ENCODE peak calls at places on chromosome 13, in ten cellular contexts. R is K562, I is endothelial cell of umbilical vein, J is suprapubic skin, F is transverse colon, E is esophagus muscularis mucosa, W is breast epithelium, B is sigmoid colon, H is GM23338, D is H1. C is an unnamed sample. For H3K27me3 and H3K4me1, the result is how much of the 10 kb centered on the place peaks cover.

GRCh38 chr13:20043207-20043925 is 84.8 kb downstream of the ZMYM2 start:
- DNase-seq in F (no peak), B (no peak), D (no peak), R (no peak), H (no peak), E (no peak), W (no peak), I (no peak), J (no peak), C (no peak)

GRCh38 chr13:52405767-52406494 is at the start of gene THSD1:
- DNase-seq in H (peak), J (peak), F (peak), B (peak), D (no peak), I (peak), E (no peak), R (no peak), W (peak), C (peak)

GRCh38 chr13:75963318-75963717 is 327.2 kb downstream of the LMO7 start:
- DNase-seq in W (no peak), E (no peak), J (no peak), H (peak), F (no peak), I (no peak), D (no peak), B (no peak), R (peak), C (no peak)

GRCh38 chr13:36673838-36674326 is at the start of gene SERTM1:
- DNase-seq in J (peak), W (no peak), H (peak), B (no peak), F (no peak), E (no peak), I (peak), D (peak), R (no peak), C (peak)

GRCh38 chr13:106337096-106337495 is 198.4 kb downstream of the EFNB2 start:
- DNase-seq in F (no peak), J (no peak), B (no peak), I (no peak), R (no peak), D (no peak), W (no peak), E (no peak), H (no peak), C (no peak)

GRCh38 chr13:110713981-110714797 is 689 bp downstream of the ING1 start:
- DNase-seq in W (peak), J (no peak), I (peak), F (peak), E (no peak), D (no peak), H (peak), R (peak), B (peak), C (peak)

GRCh38 chr13:106561551-106562170 is 6.3 kb downstream of the ARGLU1 start:
- DNase-seq in D (no peak), I (peak), E (no peak), R (no peak), F (no peak), B (no peak), H (no peak), J (no peak), W (no peak), C (no peak)

GRCh38 chr13:78660130-78660857 is 1.3 kb upstream of the OBI1 start:
- DNase-seq in B (no peak), W (no peak), E (no peak), R (no peak), I (peak), D (no peak), F (peak), H (peak), J (no peak), C (peak)

GRCh38 chr13:43326100-43326499 is 302.7 kb downstream of the DNAJC15 start:
- DNase-seq in E (no peak), D (no peak), B (no peak), W (no peak), H (no peak), I (no peak), F (no peak), R (no peak), J (no peak), C (no peak)

GRCh38 chr13:58843567-58843966 is 1212.0 kb downstream of the PCDH17 start:
- DNase-seq in B (no peak), I (no peak), D (no peak), R (no peak), J (no peak), E (no peak), F (no peak), H (peak), W (no peak), C (no peak)

GRCh38 chr13:88246239-88246638 is 575.1 kb downstream of the SLITRK5 start:
- DNase-seq in J (no peak), I (no peak), F (no peak), W (no peak), H (no peak), R (no peak), E (no peak), B (no peak), D (no peak), C (no peak)

GRCh38 chr13:41590122-41590521 is 132.8 kb downstream of the RGCC start:
- DNase-seq in E (no peak), H (no peak), B (no peak), I (no peak), R (peak), J (no peak), W (no peak), F (no peak), D (no peak), C (no peak)

GRCh38 chr13:24654741-24655140 is 25.5 kb upstream of the ATP12A start:
- DNase-seq in I (no peak), F (no peak), B (no peak), R (no peak), D (no peak), W (no peak), E (no peak), J (no peak), H (no peak), C (no peak)

DNA sequence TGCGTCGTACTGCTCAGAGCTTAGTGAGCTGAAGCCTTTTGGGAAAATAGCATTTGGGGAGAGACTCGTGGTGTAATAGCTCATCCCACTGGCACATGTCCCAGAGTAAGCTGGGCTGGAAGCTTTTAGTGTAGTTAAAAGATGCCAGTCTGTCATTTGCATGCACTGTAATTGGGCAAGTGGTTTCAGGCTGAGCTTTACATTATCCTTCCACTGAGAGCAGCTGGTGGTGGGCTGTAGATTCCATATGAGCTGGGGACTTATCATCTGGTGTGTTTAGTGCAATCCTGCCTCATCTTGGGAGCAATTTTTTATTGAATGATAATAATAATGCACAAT is 69.9 kb downstream of the LRCH1 start:
- DNase-seq in R (no peak), W (peak), B (peak), J (no peak), F (peak), D (no peak), H (no peak), E (no peak), I (no peak), C (no peak)
- TF ChIP-seq POLR2AphosphoS5 in R (no peak), W (no peak), B (peak), J (no peak), F (peak), D (no peak), H (no peak), E (peak), I (no peak), C (no peak)

DNA sequence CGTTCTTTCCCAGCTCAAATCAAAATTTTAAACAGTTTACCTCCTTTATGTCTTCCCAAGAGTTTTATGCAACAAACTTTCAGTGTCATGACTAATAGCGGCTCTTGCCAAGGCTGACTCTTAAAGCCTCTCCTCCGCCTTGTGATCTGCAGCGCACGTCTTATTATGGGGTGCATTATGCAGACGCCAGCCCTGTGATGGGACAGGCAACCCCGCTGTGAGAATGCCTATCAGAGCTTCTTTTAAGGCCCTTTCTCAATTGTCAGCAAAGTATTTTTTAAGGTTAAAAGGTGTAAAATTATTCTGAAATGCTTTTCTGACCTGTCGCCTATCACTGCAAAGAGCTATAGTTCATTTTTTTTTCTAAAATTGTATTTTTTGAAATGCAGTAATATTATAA is 152.8 kb downstream of the SOX1 start:
- DNase-seq in F (no peak), H (no peak), E (no peak), W (no peak), B (no peak), D (no peak), J (no peak), R (no peak), I (no peak), C (no peak)
- H3K27me3 ChIP-seq in F (under half), H (under half), E (under half), W (under half), B (under half), D (under half), J (under half), R (under half), I (under half), C (under half)

GRCh38 chr13:108156749-108157148 is 58.6 kb downstream of the LIG4 start:
- DNase-seq in W (no peak), H (no peak), J (no peak), R (no peak), B (no peak), I (no peak), F (no peak), E (no peak), D (no peak), C (no peak)
- H3K4me1 ChIP-seq in W (under half), H (under half), J (under half), R (under half), B (under half), I (under half), F (under half), E (under half), D (under half), C (under half)

DNA sequence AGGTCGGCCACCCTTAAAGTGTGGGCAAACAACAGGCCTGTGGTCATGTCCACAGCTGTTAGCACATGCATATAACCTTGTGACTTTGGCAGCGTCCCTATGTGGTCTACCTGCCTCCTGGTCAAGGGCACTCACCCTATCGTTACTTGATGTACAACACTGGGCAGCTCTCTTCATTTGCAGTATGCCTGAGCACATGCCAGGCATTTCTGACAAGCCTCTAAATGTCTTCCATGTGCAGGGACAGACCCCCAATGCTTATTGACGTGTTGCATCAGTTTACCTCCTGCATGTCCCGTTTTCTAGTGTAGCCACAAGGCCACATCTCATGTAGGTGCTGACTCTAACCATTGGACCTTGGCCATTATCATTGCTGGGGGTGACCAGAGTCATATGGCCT is 731.7 kb upstream of the MIR17HG start:
- DNase-seq in D (no peak), F (no peak), B (no peak), J (no peak), E (no peak), I (no peak), R (no peak), H (no peak), W (no peak), C (no peak)
- TF ChIP-seq POLR2AphosphoS5 in D (no peak), F (no peak), B (no peak), J (no peak), E (no peak), I (no peak), R (no peak), H (no peak), W (no peak), C (no peak)

GRCh38 chr13:23570099-23570926 is at the start of gene TNFRSF19:
- DNase-seq in R (peak), D (no peak), I (peak), F (no peak), W (no peak), H (peak), B (no peak), E (no peak), J (no peak), C (no peak)
- H3K27me3 ChIP-seq in R (under half), D (under half), I (under half), F (under half), W (under half), H (under half), B (under half), E (under half), J (under half), C (under half)

GRCh38 chr13:99218545-99218944 is 17.9 kb downstream of the UBAC2 start:
- DNase-seq in F (no peak), E (peak), J (no peak), H (no peak), D (no peak), W (no peak), I (peak), R (no peak), B (no peak), C (no peak)
- H3K4me1 ChIP-seq in F (under half), E (half or more), J (half or more), H (under half), D (under half), W (under half), I (under half), R (under half), B (under half), C (half or more)

C was measured in spleen.